ENCODE peak calls at places on chromosomes 7 and 10, in ten cellular contexts. D is sigmoid colon; G is cardiac muscle cell; I is mesothelial cell of epicardium; Q is coronary artery; Z is HL-60; U is neural crest cell; T is astrocyte; N is colonic mucosa; R is CD8-positive, alpha-beta T cell. W is an unnamed sample.

GRCh38 chr10:137031-137430 is 1.8 kb downstream of the ZMYND11 start:
- DNase-seq in D (no peak), G (peak), I (no peak), Q (no peak), Z (no peak), U (no peak), T (no peak), N (no peak), R (peak), W (no peak)

GRCh38 chr10:91022924-91023707 is 102.2 kb upstream of the ANKRD1 start:
- DNase-seq in D (peak), G (peak), I (no peak), Q (no peak), Z (no peak), U (no peak), T (no peak), N (no peak), R (no peak), W (peak)

GRCh38 chr7:70693690-70694356 is 438.1 kb upstream of the GALNT17 start:
- DNase-seq in D (peak), G (peak), I (peak), Q (peak), Z (no peak), U (peak), T (peak), N (peak), R (peak), W (peak)

GRCh38 chr10:7314068-7314646 is 96.7 kb downstream of the SFMBT2 start:
- DNase-seq in D (no peak), G (no peak), I (no peak), Q (no peak), Z (peak), U (no peak), T (no peak), N (no peak), R (no peak), W (no peak)

GRCh38 chr10:124604214-124605000 is 139.8 kb downstream of the FAM53B start:
- DNase-seq in D (no peak), G (no peak), I (no peak), Q (no peak), Z (no peak), U (no peak), T (no peak), N (no peak), R (no peak), W (no peak)

GRCh38 chr7:138460649-138461607 is 869 bp downstream of the TRIM24 start:
- DNase-seq in D (peak), G (peak), I (peak), Q (peak), Z (peak), U (peak), T (peak), N (peak), R (peak), W (peak)

GRCh38 chr10:88150338-88150737 is 286.9 kb downstream of the PTEN start:
- DNase-seq in D (no peak), G (no peak), I (no peak), Q (no peak), Z (no peak), U (no peak), T (peak), N (no peak), R (no peak), W (no peak)

GRCh38 chr7:150322833-150323681 is at the start of the genes ACTR3C and LRRC61:
- DNase-seq in D (no peak), G (peak), I (no peak), Q (peak), Z (no peak), U (peak), T (no peak), N (peak), R (peak), W (peak)

GRCh38 chr10:122279725-122280141 is 8.6 kb downstream of the BTBD16 start:
- DNase-seq in D (peak), G (peak), I (no peak), Q (peak), Z (peak), U (peak), T (peak), N (no peak), R (no peak), W (peak)

GRCh38 chr10:60187691-60188090 is 202.0 kb downstream of the ANK3 start:
- DNase-seq in D (no peak), G (no peak), I (no peak), Q (no peak), Z (no peak), U (no peak), T (no peak), N (no peak), R (no peak), W (no peak)

GRCh38 chr10:119207713-119208552 is 562 bp downstream of the GRK5 start:
- DNase-seq in D (peak), G (peak), I (no peak), Q (peak), Z (no peak), U (peak), T (peak), N (peak), R (peak), W (peak)

GRCh38 chr10:124977648-124978375 is 35.9 kb downstream of the ZRANB1 start:
- DNase-seq in D (no peak), G (no peak), I (no peak), Q (no peak), Z (no peak), U (no peak), T (no peak), N (no peak), R (no peak), W (no peak)

GRCh38 chr10:70684841-70685457 is 12.6 kb downstream of the ADAMTS14 start:
- DNase-seq in D (no peak), G (no peak), I (no peak), Q (no peak), Z (no peak), U (no peak), T (no peak), N (no peak), R (no peak), W (no peak)

GRCh38 chr7:132730126-132730525 is 153.9 kb upstream of the PLXNA4 start:
- DNase-seq in D (no peak), G (no peak), I (no peak), Q (no peak), Z (no peak), U (no peak), T (no peak), N (no peak), R (no peak), W (no peak)

GRCh38 chr7:80277434-80278427 is 143.1 kb downstream of the GNAI1 start:
- DNase-seq in D (no peak), G (no peak), I (no peak), Q (no peak), Z (no peak), U (no peak), T (peak), N (no peak), R (no peak), W (no peak)

GRCh38 chr10:112078003-112078402 is 105.6 kb downstream of the GPAM start:
- DNase-seq in D (no peak), G (no peak), I (no peak), Q (no peak), Z (no peak), U (no peak), T (no peak), N (no peak), R (no peak), W (no peak)

GRCh38 chr7:145016068-145016467 is 180.2 kb upstream of the TPK1 start:
- DNase-seq in D (no peak), G (peak), I (no peak), Q (no peak), Z (no peak), U (no peak), T (no peak), N (no peak), R (no peak), W (peak)
- TF ChIP-seq CTCF in D (no peak), G (no peak), I (no peak), Q (no peak), Z (no peak), U (no peak), T (no peak), N (no peak), R (no peak), W (no peak)

DNA sequence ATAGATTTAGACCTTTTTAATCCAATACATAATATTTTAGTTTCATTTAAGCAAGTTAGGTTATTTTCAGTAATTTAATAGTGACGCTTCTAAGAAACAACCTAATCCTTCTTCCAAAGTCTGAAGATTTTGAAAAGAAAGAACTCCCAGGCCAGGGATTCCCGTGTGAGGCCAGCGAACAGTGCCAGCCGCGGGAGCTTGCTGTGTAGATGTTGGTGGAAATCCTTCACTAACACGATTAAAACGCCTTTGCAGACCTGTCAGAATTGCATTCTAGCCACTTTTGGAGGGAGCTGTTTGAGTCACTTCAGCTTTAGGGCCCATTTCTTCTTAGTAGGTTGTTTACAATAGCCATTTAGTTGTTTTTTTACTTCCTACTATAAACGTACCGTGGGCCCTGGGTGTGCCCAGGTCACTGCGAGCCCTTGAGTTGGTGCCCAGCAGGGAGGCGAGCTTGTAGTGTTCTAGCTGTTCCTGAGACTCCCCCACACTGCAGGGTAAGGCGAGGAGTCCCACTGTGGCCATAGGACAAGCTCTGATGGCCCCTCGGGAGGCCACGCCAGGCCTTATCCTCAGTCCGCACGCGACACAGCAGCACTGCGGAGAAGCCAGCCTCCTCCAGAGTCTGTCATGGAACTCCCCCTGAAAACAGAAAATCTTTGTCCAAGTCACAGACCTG is 32.3 kb downstream of the PPP2R2D start:
- DNase-seq in D (peak), G (no peak), I (no peak), Q (no peak), Z (no peak), U (no peak), T (no peak), N (peak), R (no peak), W (peak)
- TF ChIP-seq CTCF in D (no peak), G (no peak), I (no peak), Q (no peak), Z (no peak), U (no peak), T (no peak), N (no peak), R (no peak), W (no peak)

DNA sequence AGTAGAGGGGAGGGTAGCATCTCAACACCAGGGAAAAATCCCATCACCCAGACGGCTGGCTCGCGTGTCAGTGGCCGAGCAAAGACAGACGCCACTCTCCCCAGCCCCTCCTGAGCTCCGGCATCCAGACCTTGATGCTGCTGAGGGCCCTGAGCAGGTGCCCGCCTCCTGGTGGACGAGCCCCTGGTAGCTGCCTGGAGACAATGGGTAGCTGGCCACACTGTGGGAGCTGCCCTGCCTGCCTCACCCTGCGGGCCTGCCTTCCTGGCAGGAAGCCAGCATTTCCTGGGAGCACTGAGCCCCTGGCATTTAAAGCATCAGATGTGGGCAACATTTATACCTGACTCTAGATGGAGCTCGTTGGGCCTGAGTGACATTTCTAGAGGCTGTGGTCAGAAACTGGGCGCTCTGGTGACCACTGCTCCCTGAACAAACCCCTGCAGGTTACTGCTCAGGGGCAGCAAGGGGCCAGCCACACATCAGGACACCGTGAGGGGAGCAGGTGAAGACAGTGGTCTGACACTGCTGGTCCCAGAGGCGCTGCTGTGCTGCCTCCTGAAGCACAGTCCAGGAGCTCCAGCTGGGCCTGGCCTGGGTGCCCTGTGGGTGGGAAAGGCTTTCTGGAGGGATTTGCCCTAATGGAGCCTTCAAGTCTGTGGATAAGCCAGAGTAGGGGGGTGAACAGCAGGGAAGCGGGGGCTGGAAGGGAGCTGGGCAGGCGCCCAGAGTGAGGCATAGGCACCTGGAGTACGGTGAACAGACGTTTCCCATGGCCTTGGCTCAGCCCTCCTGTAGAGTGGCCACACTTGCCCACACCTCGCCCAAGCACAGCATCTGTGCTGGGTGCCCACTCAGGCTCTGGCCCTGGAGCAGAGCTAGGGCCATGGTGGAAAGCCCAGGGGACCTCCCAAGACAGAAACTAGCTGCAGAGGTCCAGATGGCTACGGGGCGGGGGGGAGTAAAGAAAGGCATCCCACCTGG is 138.7 kb downstream of the MAPK8 start:
- DNase-seq in D (peak), G (peak), I (no peak), Q (no peak), Z (no peak), U (no peak), T (no peak), N (no peak), R (no peak), W (no peak)
- TF ChIP-seq CTCF in D (no peak), G (no peak), I (no peak), Q (no peak), Z (no peak), U (no peak), T (no peak), N (no peak), R (no peak), W (no peak)

GRCh38 chr7:156157409-156158012 is 345.2 kb upstream of the SHH start:
- DNase-seq in D (no peak), G (no peak), I (no peak), Q (peak), Z (no peak), U (no peak), T (no peak), N (no peak), R (no peak), W (no peak)

GRCh38 chr7:156158213-156158612 is 345.9 kb upstream of the SHH start:
- DNase-seq in D (no peak), G (no peak), I (no peak), Q (peak), Z (no peak), U (no peak), T (no peak), N (no peak), R (no peak), W (no peak)

GRCh38 chr7:156155988-156156733 is 343.9 kb upstream of the SHH start:
- DNase-seq in D (no peak), G (no peak), I (no peak), Q (no peak), Z (no peak), U (no peak), T (no peak), N (no peak), R (no peak), W (peak)

GRCh38 chr7:156158693-156159092 is 346.4 kb upstream of the SHH start:
- DNase-seq in D (no peak), G (no peak), I (no peak), Q (peak), Z (no peak), U (no peak), T (no peak), N (no peak), R (no peak), W (no peak)

GRCh38 chr7:156156734-156157408 is 344.6 kb upstream of the SHH start:
- DNase-seq in D (no peak), G (no peak), I (no peak), Q (peak), Z (no peak), U (peak), T (peak), N (no peak), R (no peak), W (peak)
- TF ChIP-seq CTCF in D (no peak), G (no peak), I (no peak), Q (no peak), Z (no peak), U (peak), T (peak), N (no peak), R (no peak), W (no peak)

DNA sequence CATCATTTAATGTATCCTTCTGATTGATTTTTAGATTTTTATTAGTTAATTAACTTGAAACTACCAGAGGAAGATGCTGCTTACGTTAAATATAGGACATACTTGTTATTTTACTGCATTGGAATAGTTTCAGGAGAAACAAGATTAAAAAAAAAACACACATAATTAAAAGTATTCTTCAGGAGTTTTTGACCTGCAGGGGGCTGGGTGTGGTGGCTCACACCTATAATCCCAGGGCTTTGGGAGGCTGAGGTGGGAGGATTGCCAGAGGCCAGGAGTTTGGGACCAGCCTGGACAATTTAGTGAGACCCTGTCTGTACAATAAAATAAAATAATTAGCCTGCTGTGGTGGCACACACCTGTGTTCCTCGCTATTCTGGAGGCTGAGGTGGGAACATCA is 10.7 kb downstream of the CBLL1 start:
- DNase-seq in D (no peak), G (no peak), I (no peak), Q (no peak), Z (no peak), U (no peak), T (no peak), N (no peak), R (no peak), W (no peak)
- TF ChIP-seq CTCF in D (no peak), G (peak), I (no peak), Q (no peak), Z (no peak), U (peak), T (no peak), N (no peak), R (no peak), W (no peak)

DNA sequence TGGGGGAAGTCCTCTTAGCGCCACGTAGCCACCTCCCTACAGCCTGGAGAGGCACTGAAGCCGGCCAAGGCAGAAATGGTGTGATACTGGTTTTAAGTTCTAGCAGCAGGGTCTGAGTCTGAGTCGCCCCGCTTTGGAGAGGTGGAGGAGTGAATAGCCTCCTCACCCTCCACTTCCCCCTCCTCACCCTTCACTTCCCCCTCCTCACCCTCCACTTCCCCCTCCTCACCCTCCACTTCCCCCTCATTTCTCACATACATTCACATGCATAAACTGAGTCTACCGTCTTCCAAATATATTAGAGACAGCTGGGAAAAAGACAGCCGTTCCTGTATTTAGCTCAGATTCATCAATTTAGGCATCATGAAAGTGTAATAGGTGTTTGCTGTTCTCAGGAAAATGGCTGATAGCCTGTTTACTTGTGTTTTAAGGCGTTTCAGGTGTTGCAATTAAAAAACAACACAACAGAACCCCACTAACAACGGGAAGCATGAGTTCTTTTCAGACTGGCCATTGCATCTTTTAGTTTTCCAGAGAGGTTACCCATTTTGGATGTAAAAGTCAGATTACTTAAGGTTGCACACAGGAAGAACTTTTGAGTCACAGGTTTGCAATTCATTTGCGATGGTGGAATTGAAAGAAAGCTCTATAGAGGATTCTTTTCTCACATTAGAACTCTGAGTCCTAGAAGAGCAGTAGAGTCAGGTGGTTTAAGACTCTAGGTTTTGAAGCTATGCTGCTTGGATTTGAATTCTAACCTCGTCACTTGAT is 844 bp downstream of the NRBF2 start:
- DNase-seq in D (peak), G (no peak), I (no peak), Q (peak), Z (peak), U (no peak), T (no peak), N (no peak), R (no peak), W (no peak)
- TF ChIP-seq CTCF in D (no peak), G (no peak), I (no peak), Q (no peak), Z (no peak), U (no peak), T (no peak), N (no peak), R (no peak), W (no peak)

GRCh38 chr10:84158061-84158460 is 15.5 kb upstream of the GPR15LG start:
- DNase-seq in D (no peak), G (no peak), I (no peak), Q (no peak), Z (no peak), U (no peak), T (no peak), N (no peak), R (no peak), W (no peak)

GRCh38 chr10:84163992-84164391 is 9.6 kb upstream of the GPR15LG start:
- DNase-seq in D (no peak), G (no peak), I (no peak), Q (no peak), Z (no peak), U (no peak), T (no peak), N (peak), R (no peak), W (no peak)

GRCh38 chr10:84159076-84159475 is 14.5 kb upstream of the GPR15LG start:
- DNase-seq in D (no peak), G (no peak), I (no peak), Q (no peak), Z (no peak), U (no peak), T (no peak), N (peak), R (no peak), W (no peak)

GRCh38 chr10:84158549-84158948 is 15.1 kb upstream of the GPR15LG start:
- DNase-seq in D (no peak), G (no peak), I (no peak), Q (no peak), Z (peak), U (no peak), T (no peak), N (no peak), R (no peak), W (no peak)

DNA sequence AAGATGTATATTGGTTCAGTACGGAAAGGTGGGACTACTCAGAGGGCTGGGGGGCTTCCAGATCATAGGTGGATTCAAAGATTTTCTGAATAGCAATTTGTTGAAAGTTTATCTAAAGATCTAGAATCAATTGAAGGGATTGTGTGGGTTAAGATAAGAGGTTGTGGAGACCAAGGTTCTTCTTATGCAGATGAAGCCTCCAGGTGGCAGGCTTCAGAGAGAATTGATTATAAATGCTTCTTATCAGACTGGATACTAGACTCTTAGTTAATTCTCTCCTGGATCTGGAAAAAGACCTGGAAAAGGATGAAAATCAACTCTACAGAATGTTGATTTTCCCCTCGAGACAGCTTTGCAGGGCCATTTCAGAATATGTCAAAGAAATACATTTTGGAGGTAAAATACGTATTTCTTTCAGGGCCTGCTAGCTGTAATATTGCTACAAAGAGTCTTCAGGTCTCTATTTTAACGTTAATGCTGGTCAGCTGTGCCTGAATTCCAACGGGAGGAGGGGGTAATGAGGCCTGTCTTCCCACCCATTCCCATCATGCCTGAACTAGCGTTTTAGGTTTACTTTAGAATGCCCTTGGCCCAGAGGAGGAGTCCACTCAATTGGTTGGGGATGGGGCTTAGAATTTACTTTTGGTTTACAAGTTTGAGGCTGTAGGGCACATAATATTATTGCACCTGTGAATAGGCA is 12.8 kb upstream of the GPR15LG start:
- DNase-seq in D (no peak), G (no peak), I (no peak), Q (no peak), Z (no peak), U (no peak), T (no peak), N (no peak), R (no peak), W (no peak)
- TF ChIP-seq CTCF in D (no peak), G (no peak), I (no peak), Q (no peak), Z (no peak), U (no peak), T (no peak), N (no peak), R (no peak), W (no peak)

W was measured in testis.